ENCODE peak calls at places on chromosomes 2 and 18, in seven cellular contexts. S is mucosa of gallbladder, X is lung microvascular endothelial cell, B is GM23248, A is dermis microvascular lymphatic vessel endothelial cell, T is MV-4-11, V is NCI-H2029. K is an unnamed sample.

GRCh38 chr2:6372317-6372903 is 493.3 kb downstream of the CMPK2 start:
- DNase-seq in S (no peak), X (no peak), B (peak; percentile 60), A (no peak), T (no peak), V (no peak), K (no peak)

GRCh38 chr18:73249030-73249429 is 381.2 kb upstream of the NETO1 start:
- DNase-seq in S (no peak), X (no peak), B (no peak), A (no peak), T (no peak), V (no peak), K (no peak)

GRCh38 chr2:65032016-65032975 is 23.9 kb upstream of the CEP68 start:
- DNase-seq in S (no peak), X (no peak), B (no peak), A (peak; percentile 36), T (no peak), V (no peak), K (no peak)

GRCh38 chr2:191501390-191502168 is 176.4 kb upstream of the NABP1 start:
- DNase-seq in S (no peak), X (peak; percentile 52), B (peak; percentile 68), A (peak; percentile 56), T (no peak), V (no peak), K (peak; percentile 62)

GRCh38 chr2:216404010-216404618 is 8.2 kb upstream of the SMARCAL1 start:
- DNase-seq in S (peak; percentile 29), X (peak; percentile 43), B (peak; percentile 54), A (peak; percentile 43), T (no peak), V (peak; percentile 21), K (peak; percentile 62)

GRCh38 chr2:167279810-167280209 is 391.5 kb downstream of the XIRP2 start:
- DNase-seq in S (no peak), X (no peak), B (no peak), A (no peak), T (no peak), V (no peak), K (no peak)

GRCh38 chr2:28594029-28594368 is 98.1 kb downstream of the PLB1 start:
- DNase-seq in S (no peak), X (no peak), B (no peak), A (no peak), T (no peak), V (no peak), K (no peak)

GRCh38 chr2:167430447-167430846 is 542.2 kb downstream of the XIRP2 start:
- DNase-seq in S (no peak), X (no peak), B (no peak), A (no peak), T (peak; percentile 22), V (no peak), K (no peak)

GRCh38 chr2:205702576-205702975 is 20.3 kb downstream of the NRP2 start:
- DNase-seq in S (no peak), X (peak; percentile 40), B (no peak), A (peak; percentile 64), T (no peak), V (no peak), K (no peak)

K was measured in AG20443.